ENCODE peak calls at places on chromosomes 3 and 15, in six cellular contexts. K, B, O, V, L and M are unnamed samples.

GRCh38 chr3:103672346-103672745 is 1237.5 kb downstream of the ZPLD1 start:
- DNase-seq in K (no peak), B (no peak), O (no peak), V (no peak), L (no peak), M (no peak)

GRCh38 chr3:113000691-113001090 is 9.9 kb downstream of the GTPBP8 start:
- DNase-seq in K (no peak), B (no peak), O (no peak), V (no peak), L (no peak), M (no peak)

GRCh38 chr3:177673105-177673804 is 476.0 kb upstream of the TBL1XR1 start:
- DNase-seq in K (no peak), B (peak), O (no peak), V (peak), L (no peak), M (no peak)

GRCh38 chr3:179716811-179717210 is 64.0 kb downstream of the USP13 start:
- DNase-seq in K (no peak), B (peak), O (no peak), V (peak), L (no peak), M (no peak)

GRCh38 chr3:160343132-160343531 is 55.9 kb downstream of the IFT80 start:
- DNase-seq in K (no peak), B (no peak), O (no peak), V (no peak), L (no peak), M (no peak)

GRCh38 chr15:58398053-58398452 is 33.7 kb upstream of the LIPC start:
- DNase-seq in K (no peak), B (no peak), O (no peak), V (no peak), L (no peak), M (no peak)

GRCh38 chr3:30553641-30554316 is 52.6 kb upstream of the TGFBR2 start:
- DNase-seq in K (no peak), B (peak), O (no peak), V (no peak), L (no peak), M (no peak)

GRCh38 chr3:179852117-179852886 is 184.4 kb downstream of the PEX5L start:
- DNase-seq in K (no peak), B (no peak), O (no peak), V (peak), L (no peak), M (no peak)

GRCh38 chr3:169328471-169328870 is 335.0 kb downstream of the MECOM start:
- DNase-seq in K (no peak), B (no peak), O (no peak), V (no peak), L (no peak), M (no peak)

GRCh38 chr15:101376615-101377395 is 81.8 kb upstream of the SNRPA1 start:
- DNase-seq in K (no peak), B (no peak), O (peak), V (no peak), L (no peak), M (no peak)

GRCh38 chr3:185149591-185149990 is 3.3 kb downstream of the C3orf70 start:
- DNase-seq in K (no peak), B (no peak), O (no peak), V (no peak), L (no peak), M (no peak)

GRCh38 chr15:75200765-75201608 is 695 bp upstream of the C15orf39 start:
- DNase-seq in K (no peak), B (peak), O (no peak), V (no peak), L (peak), M (peak)

GRCh38 chr15:97026781-97027180 is 696.3 kb downstream of the NR2F2 start:
- DNase-seq in K (no peak), B (no peak), O (no peak), V (no peak), L (no peak), M (no peak)

GRCh38 chr3:115790759-115791158 is 167.4 kb downstream of the GAP43 start:
- DNase-seq in K (no peak), B (peak), O (no peak), V (peak), L (no peak), M (no peak)

GRCh38 chr3:168990111-168990510 is 673.4 kb downstream of the MECOM start:
- DNase-seq in K (no peak), B (no peak), O (no peak), V (no peak), L (no peak), M (no peak)